ENCODE peak calls at places on chromosome 22, in ten cellular contexts. One of them, this sample, is unnamed. For H3K27me3 and H3K4me1, the result is how much of the 10 kb centered on the place peaks cover.

GRCh38 chr22:30609260-30610185 is 2.5 kb downstream of the TCN2 start:
- DNase-seq in IMR-90: peak
- DNase-seq in sigmoid colon: peak
- DNase-seq in HCT116: no peak
- DNase-seq in PC-3: peak
- DNase-seq in psoas muscle: peak
- DNase-seq in tibial artery: no peak
- DNase-seq in thoracic aorta: no peak
- DNase-seq in CD8-positive, alpha-beta T cell: no peak
- DNase-seq in tibial nerve: no peak
- DNase-seq in this sample: peak

GRCh38 chr22:45999379-45999971 is 22.5 kb upstream of the WNT7B start:
- DNase-seq in thoracic aorta: no peak
- DNase-seq in psoas muscle: no peak
- DNase-seq in CD8-positive, alpha-beta T cell: no peak
- DNase-seq in sigmoid colon: peak
- DNase-seq in tibial artery: no peak
- DNase-seq in IMR-90: no peak
- DNase-seq in PC-3: no peak
- DNase-seq in HCT116: no peak
- DNase-seq in tibial nerve: no peak
- DNase-seq in this sample: no peak

GRCh38 chr22:26360169-26360885 is 68.7 kb upstream of the ASPHD2 start:
- DNase-seq in CD8-positive, alpha-beta T cell: peak
- DNase-seq in tibial artery: peak
- DNase-seq in sigmoid colon: peak
- DNase-seq in psoas muscle: peak
- DNase-seq in HCT116: peak
- DNase-seq in thoracic aorta: peak
- DNase-seq in IMR-90: peak
- DNase-seq in PC-3: peak
- DNase-seq in tibial nerve: peak
- DNase-seq in this sample: no peak

GRCh38 chr22:49936973-49937757 is 18.7 kb downstream of the CRELD2 start:
- DNase-seq in tibial nerve: no peak
- DNase-seq in PC-3: no peak
- DNase-seq in thoracic aorta: no peak
- DNase-seq in IMR-90: no peak
- DNase-seq in CD8-positive, alpha-beta T cell: no peak
- DNase-seq in psoas muscle: peak
- DNase-seq in sigmoid colon: no peak
- DNase-seq in tibial artery: no peak
- DNase-seq in HCT116: no peak
- DNase-seq in this sample: no peak

GRCh38 chr22:22408731-22409696 is 99.5 kb downstream of the ZNF280B start:
- DNase-seq in PC-3: peak
- DNase-seq in IMR-90: peak
- DNase-seq in HCT116: peak
- DNase-seq in psoas muscle: no peak
- DNase-seq in tibial nerve: no peak
- DNase-seq in sigmoid colon: no peak
- DNase-seq in CD8-positive, alpha-beta T cell: no peak
- DNase-seq in thoracic aorta: no peak
- DNase-seq in tibial artery: no peak
- DNase-seq in this sample: no peak

GRCh38 chr22:27274770-27275449 is 526.6 kb downstream of the MN1 start:
- DNase-seq in HCT116: no peak
- DNase-seq in psoas muscle: no peak
- DNase-seq in PC-3: no peak
- DNase-seq in tibial artery: no peak
- DNase-seq in IMR-90: peak
- DNase-seq in CD8-positive, alpha-beta T cell: no peak
- DNase-seq in thoracic aorta: no peak
- DNase-seq in tibial nerve: no peak
- DNase-seq in sigmoid colon: no peak
- DNase-seq in this sample: no peak

GRCh38 chr22:48869161-48869560 is 958.5 kb downstream of the BRD1 start:
- DNase-seq in PC-3: no peak
- DNase-seq in IMR-90: no peak
- DNase-seq in thoracic aorta: no peak
- DNase-seq in sigmoid colon: peak
- DNase-seq in CD8-positive, alpha-beta T cell: no peak
- DNase-seq in tibial artery: no peak
- DNase-seq in tibial nerve: no peak
- DNase-seq in HCT116: no peak
- DNase-seq in psoas muscle: no peak
- DNase-seq in this sample: no peak

GRCh38 chr22:27065259-27065658 is 407.9 kb downstream of the MIAT start:
- DNase-seq in IMR-90: no peak
- DNase-seq in CD8-positive, alpha-beta T cell: no peak
- DNase-seq in tibial artery: no peak
- DNase-seq in sigmoid colon: no peak
- DNase-seq in PC-3: no peak
- DNase-seq in psoas muscle: no peak
- DNase-seq in thoracic aorta: no peak
- DNase-seq in HCT116: no peak
- DNase-seq in tibial nerve: no peak
- DNase-seq in this sample: no peak

GRCh38 chr22:40679964-40680818 is 907 bp downstream of the MCHR1 start:
- DNase-seq in tibial artery: no peak
- DNase-seq in HCT116: no peak
- DNase-seq in IMR-90: peak
- DNase-seq in thoracic aorta: no peak
- DNase-seq in tibial nerve: no peak
- DNase-seq in sigmoid colon: no peak
- DNase-seq in PC-3: no peak
- DNase-seq in CD8-positive, alpha-beta T cell: no peak
- DNase-seq in psoas muscle: no peak
- DNase-seq in this sample: no peak
- TF ChIP-seq CTCF in tibial artery: no peak
- TF ChIP-seq CTCF in HCT116: peak
- TF ChIP-seq CTCF in IMR-90: no peak
- TF ChIP-seq CTCF in thoracic aorta: no peak
- TF ChIP-seq CTCF in tibial nerve: no peak
- TF ChIP-seq CTCF in sigmoid colon: no peak
- TF ChIP-seq CTCF in PC-3: no peak
- TF ChIP-seq CTCF in CD8-positive, alpha-beta T cell: no peak
- TF ChIP-seq CTCF in psoas muscle: no peak
- TF ChIP-seq CTCF in this sample: peak

GRCh38 chr22:38038426-38038825 is 18.8 kb upstream of the PICK1 start:
- DNase-seq in sigmoid colon: peak
- DNase-seq in thoracic aorta: no peak
- DNase-seq in psoas muscle: no peak
- DNase-seq in CD8-positive, alpha-beta T cell: no peak
- DNase-seq in PC-3: no peak
- DNase-seq in HCT116: no peak
- DNase-seq in tibial artery: no peak
- DNase-seq in IMR-90: no peak
- DNase-seq in tibial nerve: no peak
- DNase-seq in this sample: no peak

GRCh38 chr22:38038890-38039812 is 18.1 kb upstream of the PICK1 start:
- DNase-seq in tibial nerve: no peak
- DNase-seq in HCT116: no peak
- DNase-seq in IMR-90: no peak
- DNase-seq in tibial artery: no peak
- DNase-seq in sigmoid colon: no peak
- DNase-seq in PC-3: no peak
- DNase-seq in thoracic aorta: no peak
- DNase-seq in psoas muscle: no peak
- DNase-seq in CD8-positive, alpha-beta T cell: no peak
- DNase-seq in this sample: no peak

GRCh38 chr22:38040953-38041759 is 16.0 kb upstream of the PICK1 start:
- DNase-seq in tibial artery: no peak
- DNase-seq in psoas muscle: no peak
- DNase-seq in IMR-90: peak
- DNase-seq in sigmoid colon: no peak
- DNase-seq in HCT116: no peak
- DNase-seq in PC-3: no peak
- DNase-seq in tibial nerve: no peak
- DNase-seq in CD8-positive, alpha-beta T cell: no peak
- DNase-seq in thoracic aorta: no peak
- DNase-seq in this sample: no peak

GRCh38 chr22:38043151-38044039 is 13.8 kb upstream of the PICK1 start:
- DNase-seq in tibial artery: no peak
- DNase-seq in psoas muscle: no peak
- DNase-seq in IMR-90: no peak
- DNase-seq in thoracic aorta: no peak
- DNase-seq in sigmoid colon: no peak
- DNase-seq in PC-3: no peak
- DNase-seq in HCT116: no peak
- DNase-seq in tibial nerve: no peak
- DNase-seq in CD8-positive, alpha-beta T cell: no peak
- DNase-seq in this sample: no peak

DNA sequence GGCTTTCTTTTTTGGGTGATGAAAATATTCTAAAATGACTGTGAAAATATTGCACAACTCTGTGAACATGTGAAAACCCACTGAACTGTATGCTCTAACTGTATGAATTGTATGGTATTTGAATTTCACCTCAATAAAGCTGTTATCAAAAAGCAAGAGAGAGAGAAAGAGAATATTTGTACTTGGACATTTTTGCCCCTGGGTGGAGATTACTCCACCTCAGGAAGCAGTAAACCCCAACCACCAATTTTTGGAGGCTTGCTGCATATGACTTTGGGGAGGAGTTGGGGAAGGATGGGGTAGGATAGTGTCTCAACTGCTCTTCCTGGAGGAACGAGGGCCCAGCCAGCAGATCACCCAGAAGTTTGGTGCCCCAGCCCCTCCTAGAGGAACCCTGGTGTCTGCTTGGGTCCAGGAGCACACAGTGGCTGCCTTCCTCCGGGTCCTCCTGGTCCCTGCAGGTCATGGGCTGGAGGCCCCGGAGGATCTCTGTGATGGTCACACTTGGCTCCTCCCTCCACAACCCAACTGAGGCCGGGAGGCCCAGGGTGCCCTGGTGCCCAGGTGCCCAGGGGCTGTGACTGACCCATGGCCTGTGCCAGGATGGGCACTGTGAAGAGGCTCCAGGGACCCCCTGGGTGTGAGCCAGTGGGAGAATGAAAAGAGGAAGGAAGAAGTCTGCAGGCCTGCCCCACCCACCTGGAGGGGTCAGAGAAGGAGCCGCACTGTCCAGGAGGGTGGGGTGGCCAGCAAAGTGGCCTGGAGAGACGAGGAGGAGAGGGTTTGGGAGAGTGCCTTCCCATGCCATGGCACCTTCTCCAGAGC is 15.2 kb upstream of the PICK1 start:
- DNase-seq in tibial artery: no peak
- DNase-seq in tibial nerve: no peak
- DNase-seq in CD8-positive, alpha-beta T cell: no peak
- DNase-seq in sigmoid colon: no peak
- DNase-seq in psoas muscle: no peak
- DNase-seq in IMR-90: no peak
- DNase-seq in thoracic aorta: no peak
- DNase-seq in HCT116: no peak
- DNase-seq in PC-3: no peak
- DNase-seq in this sample: no peak
- H3K27me3 ChIP-seq in tibial artery: under half
- H3K27me3 ChIP-seq in tibial nerve: under half
- H3K27me3 ChIP-seq in CD8-positive, alpha-beta T cell: under half
- H3K27me3 ChIP-seq in sigmoid colon: under half
- H3K27me3 ChIP-seq in psoas muscle: under half
- H3K27me3 ChIP-seq in IMR-90: under half
- H3K27me3 ChIP-seq in thoracic aorta: under half
- H3K27me3 ChIP-seq in HCT116: under half
- H3K27me3 ChIP-seq in PC-3: under half
- H3K27me3 ChIP-seq in this sample: under half

GRCh38 chr22:39434243-39434653 is 22.6 kb upstream of the MGAT3 start:
- DNase-seq in psoas muscle: peak
- DNase-seq in thoracic aorta: no peak
- DNase-seq in sigmoid colon: no peak
- DNase-seq in IMR-90: no peak
- DNase-seq in HCT116: no peak
- DNase-seq in CD8-positive, alpha-beta T cell: no peak
- DNase-seq in PC-3: no peak
- DNase-seq in tibial artery: no peak
- DNase-seq in tibial nerve: no peak
- DNase-seq in this sample: no peak
- H3K4me1 ChIP-seq in psoas muscle: under half
- H3K4me1 ChIP-seq in thoracic aorta: under half
- H3K4me1 ChIP-seq in sigmoid colon: under half
- H3K4me1 ChIP-seq in IMR-90: under half
- H3K4me1 ChIP-seq in HCT116: under half
- H3K4me1 ChIP-seq in CD8-positive, alpha-beta T cell: under half
- H3K4me1 ChIP-seq in PC-3: under half
- H3K4me1 ChIP-seq in tibial artery: under half
- H3K4me1 ChIP-seq in tibial nerve: half or more
- H3K4me1 ChIP-seq in this sample: under half

GRCh38 chr22:39502109-39502788 is at the start of gene MIEF1:
- DNase-seq in sigmoid colon: peak
- DNase-seq in PC-3: peak
- DNase-seq in psoas muscle: peak
- DNase-seq in tibial artery: peak
- DNase-seq in tibial nerve: peak
- DNase-seq in IMR-90: peak
- DNase-seq in CD8-positive, alpha-beta T cell: peak
- DNase-seq in HCT116: peak
- DNase-seq in thoracic aorta: peak
- DNase-seq in this sample: peak

GRCh38 chr22:39503590-39503989 is 1.5 kb downstream of the MIEF1 start:
- DNase-seq in PC-3: no peak
- DNase-seq in IMR-90: no peak
- DNase-seq in thoracic aorta: no peak
- DNase-seq in tibial nerve: no peak
- DNase-seq in tibial artery: no peak
- DNase-seq in CD8-positive, alpha-beta T cell: no peak
- DNase-seq in sigmoid colon: no peak
- DNase-seq in HCT116: no peak
- DNase-seq in psoas muscle: no peak
- DNase-seq in this sample: no peak

GRCh38 chr22:39501644-39502108 is 414 bp upstream of the MIEF1 start:
- DNase-seq in HCT116: no peak
- DNase-seq in PC-3: no peak
- DNase-seq in psoas muscle: no peak
- DNase-seq in CD8-positive, alpha-beta T cell: no peak
- DNase-seq in tibial artery: no peak
- DNase-seq in tibial nerve: no peak
- DNase-seq in sigmoid colon: no peak
- DNase-seq in IMR-90: no peak
- DNase-seq in thoracic aorta: no peak
- DNase-seq in this sample: no peak

GRCh38 chr22:39502789-39503464 is 837 bp downstream of the MIEF1 start:
- DNase-seq in PC-3: no peak
- DNase-seq in sigmoid colon: no peak
- DNase-seq in tibial artery: no peak
- DNase-seq in HCT116: no peak
- DNase-seq in tibial nerve: no peak
- DNase-seq in thoracic aorta: no peak
- DNase-seq in CD8-positive, alpha-beta T cell: no peak
- DNase-seq in psoas muscle: peak
- DNase-seq in IMR-90: peak
- DNase-seq in this sample: no peak

DNA sequence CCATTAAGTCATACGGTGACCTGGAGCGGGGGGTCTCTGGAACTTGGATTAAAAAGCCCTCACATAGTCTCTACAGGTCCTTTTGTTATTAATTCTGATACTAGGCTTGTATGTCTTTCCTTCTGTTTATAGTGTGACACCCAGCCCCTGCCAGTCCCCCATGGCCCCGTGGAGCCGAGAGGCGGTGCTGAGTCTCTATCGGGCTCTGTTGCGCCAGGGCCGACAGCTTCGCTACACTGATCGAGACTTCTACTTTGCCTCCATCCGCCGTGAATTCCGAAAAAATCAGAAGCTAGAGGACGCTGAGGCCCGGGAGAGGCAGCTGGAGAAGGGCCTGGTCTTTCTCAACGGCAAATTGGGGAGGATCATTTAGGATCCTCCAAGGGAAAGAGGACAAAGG is 2.0 kb downstream of the MIEF1 start:
- DNase-seq in psoas muscle: peak
- DNase-seq in thoracic aorta: no peak
- DNase-seq in HCT116: no peak
- DNase-seq in IMR-90: no peak
- DNase-seq in tibial nerve: no peak
- DNase-seq in PC-3: no peak
- DNase-seq in tibial artery: no peak
- DNase-seq in sigmoid colon: no peak
- DNase-seq in CD8-positive, alpha-beta T cell: no peak
- DNase-seq in this sample: no peak
- TF ChIP-seq CTCF in psoas muscle: no peak
- TF ChIP-seq CTCF in thoracic aorta: no peak
- TF ChIP-seq CTCF in HCT116: no peak
- TF ChIP-seq CTCF in IMR-90: no peak
- TF ChIP-seq CTCF in tibial nerve: no peak
- TF ChIP-seq CTCF in PC-3: no peak
- TF ChIP-seq CTCF in tibial artery: no peak
- TF ChIP-seq CTCF in sigmoid colon: no peak
- TF ChIP-seq CTCF in CD8-positive, alpha-beta T cell: no peak
- TF ChIP-seq CTCF in this sample: no peak

This sample was measured in foreskin keratinocyte.